ENCODE peak calls at places on chromosome 16, in six cellular contexts. D is progenitor cell of endocrine pancreas, T is AG09319, Y is RWPE1, G is fibroblast of the aortic adventitia, P is GM23338. Q is an unnamed sample.

GRCh38 chr16:1494711-1495110 is 1.6 kb downstream of the TELO2 start:
- DNase-seq in G (no peak), P (no peak), Y (no peak), T (no peak), D (no peak), Q (no peak)

GRCh38 chr16:50644730-50645129 is 36.4 kb downstream of the SNX20 start:
- DNase-seq in T (peak), Y (peak), D (no peak), G (peak), P (peak), Q (peak)

GRCh38 chr16:392450-393027 is 4.5 kb upstream of the NME4 start:
- DNase-seq in G (no peak), D (no peak), P (no peak), Y (no peak), T (no peak), Q (peak)

GRCh38 chr16:4358831-4359561 is 7.9 kb upstream of the PAM16 start:
- DNase-seq in P (peak), D (peak), T (no peak), Y (peak), G (peak), Q (peak)

GRCh38 chr16:11273721-11274324 is 394 bp upstream of the PRM3 start:
- DNase-seq in T (no peak), P (no peak), D (no peak), Y (no peak), G (no peak), Q (no peak)

GRCh38 chr16:48901712-48902374 is 291.9 kb upstream of the N4BP1 start:
- DNase-seq in D (no peak), G (no peak), T (no peak), Y (peak), P (peak), Q (no peak)

GRCh38 chr16:82386771-82387170 is 216.7 kb upstream of the MPHOSPH6 start:
- DNase-seq in P (no peak), T (no peak), D (no peak), G (no peak), Y (no peak), Q (no peak)

GRCh38 chr16:19808061-19808621 is 76.5 kb downstream of the GPRC5B start:
- DNase-seq in Y (no peak), T (no peak), D (no peak), G (peak), P (no peak), Q (peak)

GRCh38 chr16:67707210-67707609 is 11.9 kb downstream of the GFOD2 start:
- DNase-seq in T (no peak), P (no peak), Y (no peak), D (no peak), G (no peak), Q (no peak)

GRCh38 chr16:53964145-53964544 is 260.2 kb downstream of the FTO start:
- DNase-seq in T (no peak), D (no peak), Y (no peak), P (no peak), G (no peak), Q (no peak)

GRCh38 chr16:61210039-61210438 is 826.2 kb downstream of the CDH8 start:
- DNase-seq in G (no peak), Y (no peak), T (no peak), D (no peak), P (no peak), Q (no peak)

GRCh38 chr16:72927199-72928088 is 120.5 kb downstream of the ZFHX3 start:
- DNase-seq in P (no peak), G (peak), Y (peak), T (peak), D (no peak), Q (no peak)

GRCh38 chr16:1723450-1724147 is 17.6 kb downstream of the MAPK8IP3 start:
- DNase-seq in D (no peak), T (no peak), G (peak), P (peak), Y (no peak), Q (peak)

GRCh38 chr16:74522160-74522559 is 84.8 kb downstream of the GLG1 start:
- DNase-seq in P (no peak), G (no peak), Y (no peak), T (no peak), D (no peak), Q (no peak)

GRCh38 chr16:29025735-29026134 is 40.9 kb downstream of the LAT start:
- DNase-seq in T (no peak), Y (no peak), G (no peak), D (no peak), P (no peak), Q (no peak)

GRCh38 chr16:73163238-73163795 is 115.4 kb upstream of the ZFHX3 start:
- DNase-seq in P (no peak), Y (no peak), G (peak), T (no peak), D (no peak), Q (no peak)

GRCh38 chr16:85451646-85452363 is 161.3 kb upstream of the GSE1 start:
- DNase-seq in Y (no peak), G (no peak), P (no peak), D (no peak), T (no peak), Q (no peak)

GRCh38 chr16:72371307-72372081 is 199.5 kb upstream of the PMFBP1 start:
- DNase-seq in P (peak), G (peak), D (peak), Y (peak), T (no peak), Q (no peak)

GRCh38 chr16:47847220-47847970 is 308.4 kb downstream of the ABCC12 start:
- DNase-seq in T (no peak), G (no peak), P (no peak), Y (peak), D (no peak), Q (no peak)

GRCh38 chr16:68404736-68405345 is 43.5 kb downstream of the SMPD3 start:
- DNase-seq in Y (no peak), T (no peak), P (no peak), D (no peak), G (no peak), Q (no peak)

GRCh38 chr16:28538733-28539596 is at the start of gene NUPR1:
- DNase-seq in D (no peak), T (peak), P (no peak), Y (peak), G (peak), Q (no peak)

GRCh38 chr16:67280090-67281015 is 1.0 kb downstream of the PLEKHG4 start:
- DNase-seq in T (no peak), D (no peak), G (no peak), Y (no peak), P (no peak), Q (no peak)

GRCh38 chr16:525520-526180 is 1.9 kb upstream of the CAPN15 start:
- DNase-seq in P (no peak), T (peak), Y (peak), D (no peak), G (peak), Q (peak)

GRCh38 chr16:56938664-56939513 is 6.9 kb downstream of the HERPUD1 start:
- DNase-seq in T (no peak), P (no peak), D (no peak), Y (no peak), G (no peak), Q (no peak)

GRCh38 chr16:69937465-69937951 is 13.6 kb upstream of the CLEC18A start:
- DNase-seq in D (no peak), T (no peak), G (no peak), Y (no peak), P (peak), Q (no peak)

GRCh38 chr16:83245061-83245460 is 562.7 kb upstream of the HSBP1 start:
- DNase-seq in P (no peak), D (no peak), G (no peak), T (no peak), Y (no peak), Q (no peak)

DNA sequence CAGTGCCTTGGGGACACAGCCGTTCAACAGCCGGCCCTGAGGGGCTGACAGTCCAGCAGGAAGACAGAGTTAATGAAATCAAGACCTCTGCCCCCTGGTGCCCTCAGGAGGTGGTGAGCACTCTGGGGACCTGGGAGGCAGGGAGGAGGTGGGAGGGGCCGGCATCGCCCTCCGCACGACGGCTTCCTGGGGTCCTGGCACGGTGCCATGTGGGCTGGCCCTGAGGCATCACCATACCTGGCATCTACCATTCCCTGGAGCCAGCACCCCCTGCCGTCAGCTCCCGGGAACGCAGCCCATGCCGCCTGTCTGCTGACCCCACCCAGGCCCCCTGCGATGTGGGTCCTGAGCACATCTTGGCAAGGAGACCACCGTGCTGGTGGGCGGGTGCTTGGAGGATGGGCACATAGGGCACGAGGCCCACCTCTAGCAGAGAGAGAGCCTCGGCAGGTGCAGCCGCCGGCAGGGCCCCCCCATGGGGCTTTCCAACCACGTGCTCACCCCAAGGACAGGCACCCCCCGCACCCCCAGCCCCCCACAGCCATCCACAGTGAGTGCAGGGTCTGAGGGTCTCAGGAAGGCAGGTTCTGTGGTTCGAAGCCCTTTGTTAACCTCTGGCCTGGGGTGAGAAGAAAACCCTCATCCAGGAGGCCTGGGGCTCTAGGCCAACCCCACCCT is 52.5 kb downstream of the ZFPM1 start:
- DNase-seq in D (no peak), Y (peak), P (peak), T (no peak), G (peak), Q (peak)
- TF ChIP-seq CTCF in D (peak), Y (peak), P (peak), T (peak), G (peak), Q (peak)

DNA sequence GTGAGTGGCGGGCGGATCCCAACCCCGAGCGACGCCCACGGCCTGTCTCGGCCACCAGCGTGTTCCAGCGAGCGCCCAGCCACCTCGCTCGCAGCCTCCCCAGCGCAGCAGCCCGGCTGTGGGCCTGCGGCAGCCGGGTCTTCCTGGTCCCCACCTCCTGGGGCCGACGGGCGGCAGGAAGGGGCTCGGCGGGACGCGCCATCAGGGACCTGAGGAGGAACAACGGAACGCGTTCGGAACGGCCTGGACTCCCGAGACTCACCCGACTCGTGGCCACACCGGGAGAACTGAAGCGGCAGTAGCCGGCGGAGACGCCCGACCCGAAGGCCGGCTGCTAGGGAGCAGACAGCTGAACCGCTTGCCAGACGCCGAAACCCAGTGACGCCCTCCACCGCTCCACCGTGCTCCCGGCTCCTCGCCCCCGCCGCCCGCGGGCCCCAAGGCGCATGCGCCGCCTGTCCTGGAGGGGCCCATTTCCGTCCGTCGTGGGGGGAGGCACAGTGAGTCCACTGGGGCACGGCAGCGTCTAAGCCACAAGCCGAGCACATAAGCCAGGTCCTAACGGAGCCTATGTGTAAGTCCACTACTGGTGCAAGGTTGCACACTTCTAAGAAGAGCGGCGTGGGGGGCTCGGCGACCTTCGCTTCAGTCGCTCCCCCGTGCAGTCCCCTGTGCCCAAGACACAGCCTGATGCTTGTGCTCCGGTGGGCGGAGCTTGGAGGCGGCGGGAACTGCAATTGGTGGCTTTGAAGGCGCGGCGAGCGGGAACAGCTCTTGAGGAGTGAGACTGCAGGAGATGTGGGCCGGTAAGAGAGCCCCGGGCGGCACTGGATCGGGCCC is at the start of the genes CENPN and CMC2:
- DNase-seq in Y (peak), T (peak), P (peak), D (peak), G (peak), Q (peak)
- TF ChIP-seq CTCF in Y (no peak), T (no peak), P (no peak), D (no peak), G (no peak), Q (no peak)

GRCh38 chr16:13767215-13767614 is 152.7 kb upstream of the ERCC4 start:
- DNase-seq in D (no peak), G (no peak), Y (no peak), T (no peak), P (peak), Q (no peak)
- TF ChIP-seq CTCF in D (peak), G (no peak), Y (no peak), T (no peak), P (peak), Q (peak)

GRCh38 chr16:58843675-58844074 is 109.6 kb upstream of the GOT2 start:
- DNase-seq in G (peak), D (no peak), P (peak), Y (no peak), T (peak), Q (peak)
- TF ChIP-seq CTCF in G (no peak), D (peak), P (peak), Y (peak), T (peak), Q (peak)

Q was measured in GM13977.